ENCODE peak calls at places on chromosomes 5 and 9, in nine cellular contexts. U is esophagus squamous epithelium, J is body of pancreas, F is A673, S is H1, L is heart left ventricle, I is lower lobe of right lung, H is stomach, D is psoas muscle. V is an unnamed sample.

GRCh38 chr5:138177936-138178515 is 404 bp downstream of the BRD8 start:
- DNase-seq in U (no peak), J (peak; percentile 22), F (peak; percentile 40), S (no peak), L (peak; percentile 29), I (peak; percentile 61), H (peak; percentile 31), D (no peak), V (peak; percentile 53)

GRCh38 chr5:179820483-179821297 is at the start of gene SQSTM1:
- DNase-seq in U (no peak), J (peak; percentile 86), F (peak; percentile 78), S (peak; percentile 88), L (peak; percentile 88), I (peak; percentile 88), H (peak; percentile 84), D (peak; percentile 92), V (peak; percentile 90)

GRCh38 chr5:141881886-141882285 is 3.7 kb upstream of the PCDH1 start:
- DNase-seq in U (no peak), J (no peak), F (no peak), S (peak; percentile 61), L (no peak), I (no peak), H (no peak), D (no peak), V (no peak)

GRCh38 chr5:10036136-10036535 is 213.6 kb downstream of the ATPSCKMT start:
- DNase-seq in U (no peak), J (no peak), F (no peak), S (no peak), L (no peak), I (no peak), H (no peak), D (no peak), V (no peak)

GRCh38 chr5:179124853-179125788 is 64.9 kb downstream of the ZNF354C start:
- DNase-seq in U (no peak), J (peak; percentile 6), F (no peak), S (no peak), L (no peak), I (peak; percentile 22), H (peak; percentile 18), D (no peak), V (peak; percentile 68)

GRCh38 chr5:173522518-173522917 is 93.9 kb downstream of the BOD1 start:
- DNase-seq in U (no peak), J (no peak), F (no peak), S (no peak), L (no peak), I (no peak), H (no peak), D (no peak), V (no peak)

GRCh38 chr5:65108786-65109743 is 340.3 kb downstream of the CWC27 start:
- DNase-seq in U (no peak), J (no peak), F (no peak), S (no peak), L (no peak), I (no peak), H (no peak), D (no peak), V (no peak)

GRCh38 chr5:66164044-66164790 is 20.1 kb downstream of the SREK1 start:
- DNase-seq in U (no peak), J (no peak), F (no peak), S (no peak), L (no peak), I (no peak), H (no peak), D (no peak), V (no peak)

GRCh38 chr5:142602720-142603245 is 83.1 kb downstream of the FGF1 start:
- DNase-seq in U (no peak), J (no peak), F (no peak), S (no peak), L (no peak), I (no peak), H (no peak), D (no peak), V (no peak)

GRCh38 chr5:149799119-149799623 is 69.1 kb downstream of the PPARGC1B start:
- DNase-seq in U (no peak), J (peak; percentile 23), F (peak; percentile 55), S (no peak), L (peak; percentile 64), I (no peak), H (peak; percentile 36), D (peak; percentile 90), V (no peak)

GRCh38 chr5:75331-76320 is 16.3 kb upstream of the PLEKHG4B start:
- DNase-seq in U (no peak), J (no peak), F (no peak), S (no peak), L (no peak), I (no peak), H (no peak), D (no peak), V (peak; percentile 59)

GRCh38 chr5:32714836-32715235 is 3.7 kb downstream of the NPR3 start:
- DNase-seq in U (no peak), J (no peak), F (no peak), S (no peak), L (no peak), I (no peak), H (no peak), D (no peak), V (no peak)
- H3K9me3 ChIP-seq in U (peaks cover 7% of the 10 kb centered on the region), J (no peaks in the 10 kb centered on the region), F (peaks cover 2% of the 10 kb centered on the region), S (no peaks in the 10 kb centered on the region), L (no peaks in the 10 kb centered on the region), I (peaks cover 6% of the 10 kb centered on the region), H (no peaks in the 10 kb centered on the region), D (peaks cover 2% of the 10 kb centered on the region), V (no peaks in the 10 kb centered on the region)

DNA sequence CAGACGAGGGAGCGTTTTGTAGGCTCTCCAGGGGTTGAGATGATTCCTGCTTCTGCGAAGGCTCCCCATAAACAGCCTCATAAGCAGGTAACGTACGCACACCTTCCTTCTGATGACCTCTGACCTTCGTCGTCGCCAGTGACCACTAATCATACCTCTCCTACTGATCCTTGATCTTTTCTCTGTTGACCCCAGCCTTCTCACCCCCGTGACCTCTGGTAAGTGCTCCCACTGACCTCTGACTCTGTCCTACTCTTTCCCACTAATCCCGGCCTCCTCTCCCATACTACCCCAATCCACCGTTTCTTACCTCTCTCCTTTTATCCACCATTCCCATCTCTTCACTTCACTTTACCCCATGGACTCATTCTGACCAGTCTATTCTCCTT is 356 bp downstream of the DNAI1 start:
- DNase-seq in U (no peak), J (no peak), F (no peak), S (no peak), L (no peak), I (no peak), H (no peak), D (no peak), V (no peak)
- H3K4me3 ChIP-seq in U (no peak overlapping the region), J (no peak overlapping the region), F (peak overlapping the region; percentile 90), S (peak overlapping the region; percentile 60), L (peak overlapping the region; percentile 99), I (peak overlapping the region; percentile 76), H (peak overlapping the region; percentile 34), D (peak overlapping the region; percentile 85), V (no peak overlapping the region)

GRCh38 chr5:56829137-56829536 is 13.8 kb downstream of the MAP3K1 start:
- DNase-seq in U (no peak), J (no peak), F (no peak), S (no peak), L (no peak), I (no peak), H (no peak), D (no peak), V (no peak)
- H3K27ac ChIP-seq in U (no peak overlapping the region), J (no peak overlapping the region), F (no peak overlapping the region), S (no peak overlapping the region), L (no peak overlapping the region), I (no peak overlapping the region), H (no peak overlapping the region), D (no peak overlapping the region), V (no peak overlapping the region)

DNA sequence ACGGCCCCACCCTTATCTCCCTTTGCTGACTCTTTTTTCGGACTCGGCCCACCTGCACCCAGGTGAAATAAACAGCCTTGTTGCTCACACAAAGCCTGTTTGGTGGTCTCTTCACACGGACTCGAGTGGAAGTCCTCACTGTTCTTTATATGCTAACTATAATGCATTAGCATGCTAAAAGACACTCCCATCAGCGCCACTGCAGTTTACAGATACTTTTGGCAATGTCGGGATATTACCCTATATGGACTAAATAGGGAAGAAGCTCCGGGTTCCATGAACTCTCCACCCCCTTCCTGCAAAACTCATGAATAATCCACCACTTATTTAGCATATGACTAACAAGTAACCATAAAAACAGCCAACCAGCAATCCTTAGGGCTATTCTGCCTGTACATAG is 426.2 kb upstream of the PTPRD start:
- DNase-seq in U (no peak), J (no peak), F (no peak), S (no peak), L (no peak), I (no peak), H (no peak), D (no peak), V (no peak)
- H3K9me3 ChIP-seq in U (no peaks in the 10 kb centered on the region), J (no peaks in the 10 kb centered on the region), F (no peaks in the 10 kb centered on the region), S (no peaks in the 10 kb centered on the region), L (no peaks in the 10 kb centered on the region), I (no peaks in the 10 kb centered on the region), H (no peaks in the 10 kb centered on the region), D (no peaks in the 10 kb centered on the region), V (no peaks in the 10 kb centered on the region)

V was measured in aorta.